ENCODE peak calls at places on chromosomes 3 and 15, in four cellular contexts. N, W, I and B are unnamed samples.

GRCh38 chr15:48963524-48964113 is at the start of gene SHC4:
- DNase-seq in N (peak; percentile 37), W (no peak), I (no peak), B (peak; percentile 86)

GRCh38 chr3:4995500-4996053 is 16.3 kb downstream of the BHLHE40 start:
- DNase-seq in N (no peak), W (no peak), I (peak; percentile 86), B (peak; percentile 83)

GRCh38 chr3:27686642-27687041 is 35.5 kb downstream of the EOMES start:
- DNase-seq in N (no peak), W (no peak), I (no peak), B (peak; percentile 94)

GRCh38 chr3:151268267-151269235 is 9.8 kb downstream of the P2RY14 start:
- DNase-seq in N (no peak), W (no peak), I (no peak), B (peak; percentile 28)

GRCh38 chr15:27271258-27271657 is 300.3 kb downstream of the GABRG3 start:
- DNase-seq in N (no peak), W (no peak), I (no peak), B (no peak)

GRCh38 chr3:100073555-100074307 is 40.6 kb downstream of the FILIP1L start:
- DNase-seq in N (no peak), W (no peak), I (no peak), B (peak; percentile 97)

GRCh38 chr3:62051506-62051905 is 321.8 kb downstream of the FEZF2 start:
- DNase-seq in N (no peak), W (no peak), I (peak; percentile 27), B (peak; percentile 24)

GRCh38 chr3:174229916-174230315 is 629.2 kb upstream of the NAALADL2 start:
- DNase-seq in N (no peak), W (no peak), I (no peak), B (peak; percentile 4)

GRCh38 chr3:116939091-116939490 is 229.5 kb downstream of the TUSC7 start:
- DNase-seq in N (no peak), W (no peak), I (no peak), B (no peak)

GRCh38 chr3:50322386-50323091 is at the start of gene HYAL2:
- DNase-seq in N (no peak), W (no peak), I (no peak), B (no peak)

GRCh38 chr15:85284497-85284896 is 95.9 kb upstream of the AKAP13 start:
- DNase-seq in N (no peak), W (peak; percentile 27), I (no peak), B (no peak)

GRCh38 chr3:66336358-66336766 is 115.6 kb downstream of the SLC25A26 start:
- DNase-seq in N (no peak), W (no peak), I (no peak), B (peak; percentile 87)

GRCh38 chr3:130831716-130832400 is 62.0 kb upstream of the ATP2C1 start:
- DNase-seq in N (no peak), W (no peak), I (no peak), B (no peak)

GRCh38 chr3:31288641-31289100 is 244.1 kb upstream of the STT3B start:
- DNase-seq in N (peak; percentile 44), W (no peak), I (peak; percentile 86), B (peak; percentile 60)

GRCh38 chr3:38620236-38620635 is 29.3 kb downstream of the SCN5A start:
- DNase-seq in N (no peak), W (no peak), I (no peak), B (peak; percentile 37)

GRCh38 chr15:29337156-29337959 is 67.7 kb upstream of the NSMCE3 start:
- DNase-seq in N (no peak), W (no peak), I (no peak), B (peak; percentile 25)

GRCh38 chr15:81888748-81889479 is 156.9 kb downstream of the MEX3B start:
- DNase-seq in N (no peak), W (no peak), I (no peak), B (peak; percentile 76)
- TF ChIP-seq CEBPB in N (no peak), W (no peak), I (no peak), B (no peak)

DNA sequence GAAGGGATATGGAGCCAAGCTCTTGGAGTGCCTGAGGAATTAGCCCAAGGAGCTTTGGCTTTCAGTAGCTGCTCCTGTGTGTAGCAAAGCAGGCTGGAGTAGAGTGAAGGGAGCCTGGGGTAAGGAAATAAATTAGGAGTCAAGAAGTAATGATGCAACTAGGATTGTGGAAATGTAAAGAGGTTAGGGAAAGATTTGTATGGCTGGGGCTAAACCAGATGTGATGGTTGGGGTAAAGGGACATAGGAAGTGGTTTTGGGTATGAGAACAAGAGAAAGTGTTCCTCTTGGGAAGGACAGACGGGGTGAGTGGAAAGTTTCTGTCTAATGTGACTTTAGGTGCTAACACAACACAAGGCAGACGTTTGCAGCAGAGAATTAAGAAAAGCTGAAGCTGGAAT is 41.4 kb downstream of the RAB7A start:
- DNase-seq in N (no peak), W (no peak), I (no peak), B (no peak)
- H3K4me1 ChIP-seq in N (no peaks in the 10 kb centered on the region), W (peaks cover 6% of the 10 kb centered on the region), I (no peaks in the 10 kb centered on the region), B (peaks cover 12% of the 10 kb centered on the region)

GRCh38 chr3:143209715-143210059 is 90.1 kb downstream of the CHST2 start:
- DNase-seq in N (no peak), W (no peak), I (no peak), B (no peak)

GRCh38 chr3:143206955-143207337 is 87.4 kb downstream of the CHST2 start:
- DNase-seq in N (no peak), W (no peak), I (no peak), B (no peak)

GRCh38 chr3:143203848-143204247 is 84.3 kb downstream of the CHST2 start:
- DNase-seq in N (no peak), W (no peak), I (no peak), B (peak; percentile 65)

GRCh38 chr3:143208976-143209714 is 89.6 kb downstream of the CHST2 start:
- DNase-seq in N (no peak), W (no peak), I (no peak), B (no peak)

GRCh38 chr3:143207338-143207961 is 87.9 kb downstream of the CHST2 start:
- DNase-seq in N (no peak), W (peak; percentile 95), I (no peak), B (peak; percentile 67)
- TF ChIP-seq CEBPB in N (no peak), W (no peak), I (no peak), B (no peak)

GRCh38 chr15:98692213-98692612 is 43.9 kb downstream of the IGF1R start:
- DNase-seq in N (no peak), W (no peak), I (no peak), B (no peak)
- H3K4me1 ChIP-seq in N (peaks cover 86% of the 10 kb centered on the region), W (no peaks in the 10 kb centered on the region), I (peaks cover 12% of the 10 kb centered on the region), B (peaks cover 26% of the 10 kb centered on the region)

GRCh38 chr3:179513867-179514266 is 48.9 kb upstream of the ACTL6A start:
- DNase-seq in N (no peak), W (no peak), I (no peak), B (peak; percentile 33)
- TF ChIP-seq CEBPB in N (no peak), W (no peak), I (no peak), B (no peak)

DNA sequence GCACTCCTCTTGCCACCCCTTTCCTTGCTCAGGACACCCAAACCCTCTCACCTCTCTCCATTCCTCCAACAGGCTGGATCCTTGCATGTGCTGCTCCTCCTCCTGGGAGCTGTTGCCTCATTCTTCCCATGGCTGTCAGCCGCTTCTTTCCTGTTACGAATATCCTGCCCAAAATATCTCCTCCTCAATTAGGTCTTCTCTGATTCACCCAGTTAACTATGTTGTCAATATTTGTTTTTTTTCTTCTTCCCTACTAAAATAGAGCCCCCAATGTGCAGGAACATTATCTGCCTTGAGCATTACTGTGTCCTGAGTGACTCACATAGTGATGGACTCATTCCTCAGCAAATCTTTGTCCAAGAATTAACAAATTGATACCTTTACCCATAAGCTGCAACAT is 357.2 kb downstream of the CLSTN2 start:
- DNase-seq in N (no peak), W (no peak), I (no peak), B (no peak)
- H3K4me1 ChIP-seq in N (no peaks in the 10 kb centered on the region), W (no peaks in the 10 kb centered on the region), I (no peaks in the 10 kb centered on the region), B (no peaks in the 10 kb centered on the region)

DNA sequence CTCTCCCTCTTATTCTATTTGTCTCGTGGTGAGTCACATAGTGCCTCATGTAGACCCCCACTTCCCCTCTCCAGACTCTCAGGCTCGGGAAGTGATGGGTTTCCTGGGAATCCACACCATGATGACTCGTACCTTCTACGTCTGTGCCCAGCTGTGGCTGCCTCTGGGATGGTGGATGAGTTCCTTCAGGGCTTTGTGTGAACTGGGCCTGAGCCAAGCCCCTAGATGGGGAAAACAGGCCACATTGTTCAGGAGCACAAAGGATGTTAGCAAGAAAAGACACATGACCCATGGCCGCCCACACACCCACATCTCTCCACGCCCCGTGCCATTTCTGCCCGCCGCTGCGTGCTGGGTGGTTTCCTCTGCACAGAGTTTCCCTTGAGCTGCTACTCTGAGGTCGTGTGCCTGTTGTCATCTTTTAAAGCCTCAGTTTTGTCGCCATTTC is 10.5 kb downstream of the ISG20 start:
- DNase-seq in N (no peak), W (no peak), I (peak; percentile 34), B (peak; percentile 99)
- TF ChIP-seq CEBPB in N (no peak), W (no peak), I (no peak), B (no peak)

DNA sequence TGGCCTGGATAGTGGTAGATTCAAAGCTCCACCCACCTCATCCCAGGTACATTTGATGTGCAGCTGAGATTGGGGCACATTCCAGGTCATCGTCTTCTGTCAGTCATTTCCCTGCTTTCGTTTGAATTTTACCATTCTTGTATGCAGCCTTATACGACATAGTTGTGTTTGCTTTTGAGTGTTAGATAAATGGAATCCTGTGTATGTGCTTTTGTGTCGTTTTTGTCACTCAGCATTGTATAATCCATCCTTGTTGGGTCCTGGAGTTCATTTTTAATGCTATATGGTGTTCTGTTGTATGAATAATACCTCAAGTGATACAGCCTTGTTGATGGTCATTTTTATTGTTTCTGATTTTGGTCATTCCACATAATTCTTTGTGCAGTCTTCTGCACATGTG is 7.3 kb downstream of the RCCD1 start:
- DNase-seq in N (no peak), W (no peak), I (no peak), B (no peak)
- H3K4me1 ChIP-seq in N (peaks cover 1% of the 10 kb centered on the region), W (no peaks in the 10 kb centered on the region), I (no peaks in the 10 kb centered on the region), B (peaks cover 6% of the 10 kb centered on the region)